ENCODE peak calls at places on chromosomes 2 and 18, in four cellular contexts. One of them, this sample, is unnamed.

GRCh38 chr2:223901311-223901710 is 43.8 kb downstream of the WDFY1 start:
- DNase-seq in transverse colon: no peak
- DNase-seq in GM12865: no peak
- DNase-seq in fibroblast of mammary gland: no peak
- DNase-seq in this sample: no peak

GRCh38 chr2:240135706-240136012 is 446 bp downstream of the COPS9 start:
- DNase-seq in GM12865: no peak
- DNase-seq in fibroblast of mammary gland: no peak
- DNase-seq in transverse colon: no peak
- DNase-seq in this sample: no peak

GRCh38 chr2:230913406-230913805 is 11.6 kb downstream of the GPR55 start:
- DNase-seq in transverse colon: peak
- DNase-seq in fibroblast of mammary gland: peak
- DNase-seq in GM12865: peak
- DNase-seq in this sample: no peak

GRCh38 chr2:169925968-169926367 is 98.7 kb downstream of the UBR3 start:
- DNase-seq in GM12865: no peak
- DNase-seq in fibroblast of mammary gland: no peak
- DNase-seq in transverse colon: no peak
- DNase-seq in this sample: no peak

GRCh38 chr2:88585969-88586368 is 41.3 kb downstream of the EIF2AK3 start:
- DNase-seq in GM12865: no peak
- DNase-seq in fibroblast of mammary gland: no peak
- DNase-seq in transverse colon: no peak
- DNase-seq in this sample: no peak

GRCh38 chr2:109473006-109473380 is 140.8 kb downstream of the SEPTIN10 start:
- DNase-seq in GM12865: no peak
- DNase-seq in fibroblast of mammary gland: no peak
- DNase-seq in transverse colon: no peak
- DNase-seq in this sample: no peak

GRCh38 chr18:48804856-48805610 is 145.7 kb downstream of the SMAD7 start:
- DNase-seq in fibroblast of mammary gland: no peak
- DNase-seq in GM12865: no peak
- DNase-seq in transverse colon: peak
- DNase-seq in this sample: no peak

GRCh38 chr2:158781562-158781961 is 13.6 kb upstream of the DAPL1 start:
- DNase-seq in transverse colon: no peak
- DNase-seq in GM12865: no peak
- DNase-seq in fibroblast of mammary gland: peak
- DNase-seq in this sample: no peak

GRCh38 chr2:167454036-167454435 is 565.8 kb downstream of the XIRP2 start:
- DNase-seq in fibroblast of mammary gland: no peak
- DNase-seq in GM12865: no peak
- DNase-seq in transverse colon: no peak
- DNase-seq in this sample: no peak

GRCh38 chr2:151097930-151098329 is 163.7 kb downstream of the RBM43 start:
- DNase-seq in fibroblast of mammary gland: peak
- DNase-seq in GM12865: no peak
- DNase-seq in transverse colon: no peak
- DNase-seq in this sample: no peak

GRCh38 chr2:98269274-98269673 is 77.0 kb upstream of the CNGA3 start:
- DNase-seq in fibroblast of mammary gland: peak
- DNase-seq in GM12865: peak
- DNase-seq in transverse colon: no peak
- DNase-seq in this sample: no peak

GRCh38 chr18:34880403-34880802 is 160.8 kb upstream of the MAPRE2 start:
- DNase-seq in GM12865: no peak
- DNase-seq in fibroblast of mammary gland: no peak
- DNase-seq in transverse colon: no peak
- DNase-seq in this sample: no peak

GRCh38 chr2:157465554-157465953 is 21.7 kb upstream of the CYTIP start:
- DNase-seq in GM12865: no peak
- DNase-seq in fibroblast of mammary gland: no peak
- DNase-seq in transverse colon: no peak
- DNase-seq in this sample: no peak

GRCh38 chr2:43576983-43577892 is 18.6 kb downstream of the THADA start:
- DNase-seq in fibroblast of mammary gland: peak
- DNase-seq in GM12865: peak
- DNase-seq in transverse colon: no peak
- DNase-seq in this sample: peak

GRCh38 chr2:28400921-28401320 is 8.3 kb downstream of the FOSL2 start:
- DNase-seq in transverse colon: no peak
- DNase-seq in fibroblast of mammary gland: no peak
- DNase-seq in GM12865: no peak
- DNase-seq in this sample: no peak

GRCh38 chr2:218063541-218064295 is 5.3 kb upstream of the RUFY4 start:
- DNase-seq in fibroblast of mammary gland: no peak
- DNase-seq in transverse colon: no peak
- DNase-seq in GM12865: peak
- DNase-seq in this sample: no peak

GRCh38 chr2:36564377-36564930 is 33.5 kb downstream of the FEZ2 start:
- DNase-seq in GM12865: no peak
- DNase-seq in transverse colon: no peak
- DNase-seq in fibroblast of mammary gland: no peak
- DNase-seq in this sample: no peak

GRCh38 chr2:30106543-30106942 is 40.3 kb upstream of the YPEL5 start:
- DNase-seq in GM12865: no peak
- DNase-seq in fibroblast of mammary gland: peak
- DNase-seq in transverse colon: no peak
- DNase-seq in this sample: no peak

GRCh38 chr2:200788129-200788718 is 23.5 kb upstream of the BZW1 start:
- DNase-seq in GM12865: no peak
- DNase-seq in fibroblast of mammary gland: peak
- DNase-seq in transverse colon: no peak
- DNase-seq in this sample: no peak

GRCh38 chr2:120539937-120540718 is 194.2 kb downstream of the INHBB start:
- DNase-seq in transverse colon: peak
- DNase-seq in fibroblast of mammary gland: peak
- DNase-seq in GM12865: no peak
- DNase-seq in this sample: no peak

GRCh38 chr18:6571239-6571602 is 156.5 kb upstream of the L3MBTL4 start:
- DNase-seq in transverse colon: no peak
- DNase-seq in fibroblast of mammary gland: no peak
- DNase-seq in GM12865: no peak
- DNase-seq in this sample: no peak

GRCh38 chr2:26634636-26635230 is 6.4 kb downstream of the CIB4 start:
- DNase-seq in transverse colon: no peak
- DNase-seq in GM12865: no peak
- DNase-seq in fibroblast of mammary gland: no peak
- DNase-seq in this sample: no peak

GRCh38 chr2:106189764-106190468 is 4.2 kb downstream of the UXS1 start:
- DNase-seq in GM12865: no peak
- DNase-seq in transverse colon: no peak
- DNase-seq in fibroblast of mammary gland: peak
- DNase-seq in this sample: no peak

GRCh38 chr2:42783511-42783910 is 8.9 kb downstream of the HAAO start:
- DNase-seq in transverse colon: no peak
- DNase-seq in GM12865: no peak
- DNase-seq in fibroblast of mammary gland: no peak
- DNase-seq in this sample: no peak

GRCh38 chr2:41967426-41968181 is 80.2 kb upstream of the PKDCC start:
- DNase-seq in GM12865: no peak
- DNase-seq in transverse colon: peak
- DNase-seq in fibroblast of mammary gland: peak
- DNase-seq in this sample: no peak

GRCh38 chr2:25294573-25295462 is 46.9 kb downstream of the DNMT3A start:
- DNase-seq in GM12865: peak
- DNase-seq in fibroblast of mammary gland: peak
- DNase-seq in transverse colon: peak
- DNase-seq in this sample: peak

GRCh38 chr18:69725855-69726508 is 221.7 kb downstream of the CD226 start:
- DNase-seq in fibroblast of mammary gland: no peak
- DNase-seq in GM12865: no peak
- DNase-seq in transverse colon: no peak
- DNase-seq in this sample: no peak

GRCh38 chr2:158034198-158034831 is 67.4 kb upstream of the UPP2 start:
- DNase-seq in fibroblast of mammary gland: peak
- DNase-seq in GM12865: peak
- DNase-seq in transverse colon: peak
- DNase-seq in this sample: peak

GRCh38 chr2:7765236-7765635 is 848.0 kb downstream of the RNF144A start:
- DNase-seq in transverse colon: no peak
- DNase-seq in GM12865: no peak
- DNase-seq in fibroblast of mammary gland: no peak
- DNase-seq in this sample: no peak

GRCh38 chr2:175107146-175107545 is 60.9 kb downstream of the ATF2 start:
- DNase-seq in fibroblast of mammary gland: no peak
- DNase-seq in transverse colon: no peak
- DNase-seq in GM12865: no peak
- DNase-seq in this sample: no peak

DNA sequence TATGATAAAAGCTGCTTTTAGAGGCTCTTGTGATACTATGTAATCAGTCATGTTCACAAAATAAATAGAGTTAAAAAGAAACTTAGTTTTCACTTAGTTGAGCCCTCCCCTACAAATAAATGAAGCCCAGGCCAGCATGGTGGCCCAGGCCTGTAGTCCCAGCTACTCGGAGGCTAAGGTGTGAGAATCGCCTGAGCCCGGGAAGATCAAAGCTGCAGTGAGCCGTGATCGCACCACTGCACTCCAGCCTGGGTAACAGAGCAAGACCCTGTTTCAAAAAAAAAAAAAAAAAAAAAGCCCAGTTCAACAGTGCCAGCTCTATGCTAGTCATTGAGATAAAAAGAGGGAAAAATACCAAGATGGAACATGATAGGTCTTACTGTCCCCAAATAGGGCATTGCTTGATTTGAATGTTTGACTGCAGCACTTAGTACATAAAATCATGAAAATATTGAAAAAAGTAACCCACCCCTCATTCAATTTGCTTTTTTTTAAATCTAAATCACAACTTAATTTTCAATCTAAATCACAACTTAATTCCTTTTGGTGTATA is 1.5 kb downstream of the ASNSD1 start:
- DNase-seq in transverse colon: no peak
- DNase-seq in GM12865: peak
- DNase-seq in fibroblast of mammary gland: no peak
- DNase-seq in this sample: no peak
- H3K4me3 ChIP-seq in transverse colon: no peak
- H3K4me3 ChIP-seq in GM12865: peak
- H3K4me3 ChIP-seq in fibroblast of mammary gland: peak
- H3K4me3 ChIP-seq in this sample: peak

DNA sequence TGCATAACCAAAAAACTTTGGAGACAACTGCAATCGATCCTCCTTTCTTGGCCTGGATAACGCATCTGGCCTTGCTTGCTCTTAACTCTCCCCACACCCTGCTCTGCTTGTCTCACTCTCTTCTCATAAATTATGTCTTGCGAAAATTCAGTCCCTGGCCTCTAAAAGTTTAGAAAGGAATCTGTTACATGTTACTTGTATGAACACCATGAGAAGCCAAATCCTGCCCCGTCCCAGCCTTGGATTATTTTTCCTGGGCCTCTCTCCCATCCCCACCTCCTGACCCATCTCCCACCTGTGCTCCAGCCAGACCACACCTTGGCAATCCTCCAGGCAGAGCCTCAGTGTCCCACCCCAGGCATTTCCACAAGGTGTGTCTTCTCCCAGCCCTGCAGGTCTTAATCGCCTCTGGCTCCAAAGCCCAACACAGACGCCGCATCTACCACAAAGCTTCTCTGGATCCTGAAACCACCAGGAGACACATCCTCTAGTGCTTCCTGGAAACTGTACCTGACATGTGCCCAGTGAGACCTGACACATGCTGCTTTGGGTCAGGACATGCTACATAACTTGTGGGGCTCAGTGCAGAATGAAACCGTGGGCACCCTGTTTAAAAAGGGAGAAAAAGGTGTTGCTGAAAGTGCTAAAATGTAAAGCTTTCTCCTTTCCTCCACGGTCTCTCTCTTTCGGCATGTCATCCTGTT is 99.6 kb upstream of the ST3GAL5 start:
- DNase-seq in transverse colon: no peak
- DNase-seq in GM12865: no peak
- DNase-seq in fibroblast of mammary gland: peak
- DNase-seq in this sample: no peak
- H3K4me3 ChIP-seq in transverse colon: no peak
- H3K4me3 ChIP-seq in GM12865: no peak
- H3K4me3 ChIP-seq in fibroblast of mammary gland: no peak
- H3K4me3 ChIP-seq in this sample: no peak

DNA sequence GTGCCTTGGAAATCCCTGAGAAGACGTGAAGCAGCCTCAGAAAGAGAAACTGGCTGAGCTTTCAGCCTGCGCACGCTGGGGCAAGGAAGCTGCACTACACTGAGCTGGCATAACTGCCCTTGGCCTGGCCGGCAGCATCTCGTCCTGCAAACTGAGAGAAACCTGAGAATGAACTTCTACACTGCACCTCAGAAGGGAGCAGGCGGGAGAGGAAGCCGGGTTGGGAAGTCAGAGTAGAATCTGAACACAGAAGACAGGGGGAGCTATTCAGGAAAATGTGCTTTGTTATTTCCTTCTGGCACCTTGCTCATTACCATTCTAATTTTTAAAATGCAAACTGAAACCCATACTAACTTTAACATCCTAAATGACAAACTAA is 70.9 kb downstream of the ZEB2 start:
- DNase-seq in transverse colon: no peak
- DNase-seq in fibroblast of mammary gland: no peak
- DNase-seq in GM12865: peak
- DNase-seq in this sample: no peak
- H3K4me3 ChIP-seq in transverse colon: no peak
- H3K4me3 ChIP-seq in fibroblast of mammary gland: no peak
- H3K4me3 ChIP-seq in GM12865: peak
- H3K4me3 ChIP-seq in this sample: no peak

GRCh38 chr2:176139621-176140020 is 10.1 kb downstream of the HOXD8 start:
- DNase-seq in GM12865: no peak
- DNase-seq in transverse colon: no peak
- DNase-seq in fibroblast of mammary gland: peak
- DNase-seq in this sample: no peak

GRCh38 chr2:176137883-176138282 is 8.4 kb downstream of the HOXD8 start:
- DNase-seq in transverse colon: no peak
- DNase-seq in fibroblast of mammary gland: peak
- DNase-seq in GM12865: no peak
- DNase-seq in this sample: no peak

GRCh38 chr2:176137249-176137573 is 7.7 kb downstream of the HOXD8 start:
- DNase-seq in GM12865: no peak
- DNase-seq in fibroblast of mammary gland: no peak
- DNase-seq in transverse colon: no peak
- DNase-seq in this sample: no peak

GRCh38 chr2:176139170-176139611 is 9.7 kb downstream of the HOXD8 start:
- DNase-seq in GM12865: no peak
- DNase-seq in fibroblast of mammary gland: peak
- DNase-seq in transverse colon: no peak
- DNase-seq in this sample: no peak

DNA sequence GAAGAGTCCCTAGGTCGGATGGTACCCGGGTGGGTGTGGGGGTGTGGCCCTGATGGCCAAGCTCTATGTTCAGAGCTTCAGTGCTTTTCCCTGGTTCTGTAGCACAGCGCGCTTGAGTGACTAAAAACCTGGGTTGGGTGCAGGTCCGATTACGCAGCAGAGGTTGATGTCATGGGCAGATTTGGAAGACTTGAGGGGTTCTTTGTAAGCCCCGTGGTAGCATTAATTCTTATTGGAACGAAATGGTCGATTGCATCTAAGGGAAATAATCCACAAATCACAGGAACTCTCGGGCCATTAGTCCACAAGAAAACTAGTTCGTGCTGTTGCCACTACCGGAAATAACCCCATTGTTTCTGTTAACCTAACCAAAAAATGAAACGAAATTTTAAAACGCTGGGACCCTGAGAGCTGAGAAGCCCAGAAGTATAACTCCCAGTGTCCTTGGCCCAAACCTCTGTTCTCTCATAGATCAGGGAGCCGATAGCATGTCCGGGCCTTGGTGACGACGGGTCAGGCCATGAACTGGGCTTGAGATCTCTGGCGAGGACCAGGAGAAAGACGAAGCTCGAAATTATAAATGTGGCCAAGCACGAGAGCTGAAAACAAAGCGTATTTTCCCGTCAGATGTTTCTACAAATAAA is 9.1 kb downstream of the HOXD8 start:
- DNase-seq in fibroblast of mammary gland: peak
- DNase-seq in GM12865: no peak
- DNase-seq in transverse colon: no peak
- DNase-seq in this sample: no peak
- H3K4me3 ChIP-seq in fibroblast of mammary gland: peak
- H3K4me3 ChIP-seq in GM12865: no peak
- H3K4me3 ChIP-seq in transverse colon: no peak
- H3K4me3 ChIP-seq in this sample: no peak

This sample was measured in CD4-positive, alpha-beta memory T cell.